ENCODE peak calls at places on chromosome 12, in five cellular contexts. P is cardiac fibroblast, I is mesothelial cell of epicardium, D is nephron progenitor cell, Z is A549. T is an unnamed sample.

GRCh38 chr12:109759076-109759420 is 45.4 kb downstream of the FAM222A start:
- DNase-seq in P (no peak), I (peak), D (no peak), Z (no peak), T (no peak)

GRCh38 chr12:80632835-80633234 is 74.6 kb upstream of the MYF6 start:
- DNase-seq in P (peak), I (no peak), D (peak), Z (peak), T (peak)

GRCh38 chr12:53071591-53072551 is 7.3 kb downstream of the SPRYD3 start:
- DNase-seq in P (peak), I (no peak), D (no peak), Z (no peak), T (no peak)

GRCh38 chr12:132148368-132149045 is 4.2 kb downstream of the NOC4L start:
- DNase-seq in P (no peak), I (no peak), D (no peak), Z (no peak), T (no peak)

GRCh38 chr12:52191841-52192791 is at the start of gene KRT80:
- DNase-seq in P (peak), I (peak), D (no peak), Z (peak), T (no peak)

GRCh38 chr12:107415066-107415465 is 270.5 kb upstream of the PWP1 start:
- DNase-seq in P (peak), I (no peak), D (no peak), Z (peak), T (no peak)

GRCh38 chr12:14418526-14418925 is 53.0 kb downstream of the ATF7IP start:
- DNase-seq in P (peak), I (no peak), D (no peak), Z (no peak), T (no peak)

GRCh38 chr12:106866426-106867080 is 89.2 kb upstream of the TMEM263 start:
- DNase-seq in P (peak), I (no peak), D (no peak), Z (no peak), T (no peak)

GRCh38 chr12:108744021-108744897 is 12.9 kb upstream of the CORO1C start:
- DNase-seq in P (peak), I (no peak), D (no peak), Z (no peak), T (no peak)

GRCh38 chr12:117685115-117685926 is 283.5 kb downstream of the KSR2 start:
- DNase-seq in P (peak), I (no peak), D (peak), Z (peak), T (peak)

GRCh38 chr12:13602217-13602616 is 379.2 kb downstream of the GRIN2B start:
- DNase-seq in P (no peak), I (no peak), D (no peak), Z (no peak), T (no peak)

GRCh38 chr12:97912943-97913342 is 450.3 kb downstream of the RMST start:
- DNase-seq in P (no peak), I (no peak), D (no peak), Z (peak), T (no peak)

GRCh38 chr12:39807043-39807442 is 187.4 kb upstream of the ABCD2 start:
- DNase-seq in P (peak), I (no peak), D (no peak), Z (peak), T (peak)

GRCh38 chr12:51821423-51822260 is 26.9 kb downstream of the FIGNL2 start:
- DNase-seq in P (no peak), I (no peak), D (peak), Z (no peak), T (no peak)

GRCh38 chr12:43836455-43836989 is 641 bp downstream of the TMEM117 start:
- DNase-seq in P (peak), I (no peak), D (no peak), Z (peak), T (no peak)

GRCh38 chr12:38905480-38906351 is at the start of gene CPNE8:
- DNase-seq in P (peak), I (peak), D (peak), Z (peak), T (peak)

GRCh38 chr12:1859643-1860042 is 39.3 kb downstream of the LRTM2 start:
- DNase-seq in P (peak), I (no peak), D (no peak), Z (peak), T (no peak)

GRCh38 chr12:65449400-65449799 is 170.9 kb downstream of the MSRB3 start:
- DNase-seq in P (peak), I (no peak), D (no peak), Z (no peak), T (no peak)

GRCh38 chr12:130989391-130989790 is 35.7 kb downstream of the ADGRD1 start:
- DNase-seq in P (no peak), I (no peak), D (no peak), Z (no peak), T (no peak)

GRCh38 chr12:62166525-62166924 is 93.7 kb upstream of the USP15 start:
- DNase-seq in P (no peak), I (no peak), D (no peak), Z (no peak), T (no peak)

GRCh38 chr12:59372971-59373370 is 222.9 kb upstream of the SLC16A7 start:
- DNase-seq in P (peak), I (no peak), D (peak), Z (peak), T (peak)

GRCh38 chr12:25653487-25654175 is 100.5 kb upstream of the LMNTD1 start:
- DNase-seq in P (no peak), I (no peak), D (no peak), Z (no peak), T (peak)

GRCh38 chr12:52295663-52296062 is 4.3 kb upstream of the KRT81 start:
- DNase-seq in P (peak), I (no peak), D (no peak), Z (no peak), T (no peak)

GRCh38 chr12:4270016-4270669 is 3.4 kb upstream of the CCND2 start:
- DNase-seq in P (no peak), I (no peak), D (no peak), Z (no peak), T (peak)

GRCh38 chr12:103645202-103645601 is 58.1 kb downstream of the STAB2 start:
- DNase-seq in P (peak), I (no peak), D (no peak), Z (no peak), T (no peak)

GRCh38 chr12:116780942-116781341 is 42.8 kb downstream of the RNFT2 start:
- DNase-seq in P (no peak), I (no peak), D (no peak), Z (no peak), T (no peak)

GRCh38 chr12:132729541-132730320 is 19.1 kb downstream of the PGAM5 start:
- DNase-seq in P (peak), I (no peak), D (no peak), Z (peak), T (no peak)

GRCh38 chr12:122874081-122874480 is 21.8 kb downstream of the VPS37B start:
- DNase-seq in P (no peak), I (no peak), D (no peak), Z (no peak), T (no peak)

GRCh38 chr12:65699251-65699650 is 125.0 kb upstream of the HMGA2 start:
- DNase-seq in P (peak), I (no peak), D (no peak), Z (peak), T (no peak)

GRCh38 chr12:84397279-84397678 is 515.3 kb downstream of the SLC6A15 start:
- DNase-seq in P (peak), I (no peak), D (no peak), Z (no peak), T (no peak)
- TF ChIP-seq CTCF in P (no peak), I (no peak), D (no peak), Z (no peak), T (no peak)

GRCh38 chr12:112111931-112112330 is 3.3 kb upstream of the NAA25 start:
- DNase-seq in P (no peak), I (no peak), D (no peak), Z (peak), T (no peak)
- TF ChIP-seq CTCF in P (no peak), I (no peak), D (no peak), Z (peak), T (no peak)

DNA sequence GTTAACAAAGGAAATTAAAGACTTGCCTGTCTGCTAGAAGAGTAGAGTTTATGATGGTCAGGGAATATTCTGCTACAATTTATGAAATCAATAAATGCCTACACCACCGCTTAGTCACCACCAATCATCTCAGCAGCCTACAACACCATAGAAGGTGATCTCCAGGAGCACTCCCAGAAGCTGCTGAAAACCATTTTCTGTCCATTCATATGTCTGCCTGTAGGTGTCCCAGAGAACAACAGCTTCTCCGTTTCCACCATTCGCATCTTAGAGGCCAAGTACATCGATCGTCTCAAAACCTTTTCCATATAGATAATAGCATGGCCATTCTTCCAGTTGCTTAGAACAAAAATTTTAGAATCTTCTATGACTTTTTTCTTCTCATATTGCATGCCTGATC is 303.4 kb downstream of the KCNC2 start:
- DNase-seq in P (no peak), I (no peak), D (no peak), Z (peak), T (no peak)
- TF ChIP-seq CTCF in P (no peak), I (no peak), D (no peak), Z (no peak), T (peak)

GRCh38 chr12:88153959-88154358 is 11.9 kb downstream of the TMTC3 start:
- DNase-seq in P (peak), I (no peak), D (no peak), Z (peak), T (no peak)
- TF ChIP-seq CTCF in P (peak), I (peak), D (peak), Z (peak), T (peak)

DNA sequence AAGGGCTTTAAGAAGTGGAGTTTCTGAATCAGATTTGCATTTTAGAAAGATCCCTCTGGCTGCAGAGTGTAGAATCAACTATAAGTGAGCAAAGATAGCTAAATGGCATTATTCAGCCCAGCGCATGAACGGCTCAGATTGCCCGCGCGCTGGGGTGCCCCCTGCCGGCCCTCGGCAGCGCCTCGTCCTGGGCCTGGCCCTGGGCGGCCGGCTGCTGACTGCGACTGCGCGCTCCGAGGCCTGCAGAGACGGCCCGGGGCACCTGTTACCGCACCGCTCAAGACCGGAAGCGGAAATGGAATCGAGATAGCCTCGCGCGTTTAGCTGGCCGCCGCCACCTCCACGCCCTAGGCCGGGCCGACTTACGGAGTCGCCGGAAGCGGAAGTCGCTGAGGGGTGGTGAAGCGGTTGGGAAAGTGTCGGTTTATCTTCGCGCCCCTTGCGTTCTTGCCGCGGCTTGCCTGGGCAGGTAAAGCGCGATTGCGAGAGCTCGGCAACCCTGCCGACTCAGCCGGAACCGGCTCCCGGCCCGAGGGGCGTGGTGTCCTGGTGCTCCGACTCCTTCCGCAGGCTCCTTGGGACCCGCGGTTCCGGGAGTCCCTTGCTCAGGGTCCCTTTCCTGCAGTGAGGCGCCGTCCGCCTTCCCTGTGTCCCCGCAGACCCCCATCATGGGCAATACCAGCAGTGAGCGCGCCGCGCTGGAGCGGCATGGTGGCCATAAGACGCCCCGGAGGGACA is at the start of gene PRKAB1:
- DNase-seq in P (peak), I (peak), D (peak), Z (peak), T (peak)
- TF ChIP-seq CTCF in P (peak), I (peak), D (peak), Z (peak), T (peak)

GRCh38 chr12:121799842-121800693 is 3.7 kb upstream of the SETD1B start:
- DNase-seq in P (peak), I (no peak), D (peak), Z (peak), T (no peak)

GRCh38 chr12:121797937-121798801 is 4.7 kb upstream of the RHOF start:
- DNase-seq in P (no peak), I (no peak), D (no peak), Z (peak), T (no peak)

GRCh38 chr12:121798807-121799174 is 5.0 kb upstream of the SETD1B start:
- DNase-seq in P (no peak), I (no peak), D (no peak), Z (no peak), T (no peak)

GRCh38 chr12:121800694-121801600 is 2.9 kb upstream of the SETD1B start:
- DNase-seq in P (peak), I (no peak), D (peak), Z (peak), T (no peak)

DNA sequence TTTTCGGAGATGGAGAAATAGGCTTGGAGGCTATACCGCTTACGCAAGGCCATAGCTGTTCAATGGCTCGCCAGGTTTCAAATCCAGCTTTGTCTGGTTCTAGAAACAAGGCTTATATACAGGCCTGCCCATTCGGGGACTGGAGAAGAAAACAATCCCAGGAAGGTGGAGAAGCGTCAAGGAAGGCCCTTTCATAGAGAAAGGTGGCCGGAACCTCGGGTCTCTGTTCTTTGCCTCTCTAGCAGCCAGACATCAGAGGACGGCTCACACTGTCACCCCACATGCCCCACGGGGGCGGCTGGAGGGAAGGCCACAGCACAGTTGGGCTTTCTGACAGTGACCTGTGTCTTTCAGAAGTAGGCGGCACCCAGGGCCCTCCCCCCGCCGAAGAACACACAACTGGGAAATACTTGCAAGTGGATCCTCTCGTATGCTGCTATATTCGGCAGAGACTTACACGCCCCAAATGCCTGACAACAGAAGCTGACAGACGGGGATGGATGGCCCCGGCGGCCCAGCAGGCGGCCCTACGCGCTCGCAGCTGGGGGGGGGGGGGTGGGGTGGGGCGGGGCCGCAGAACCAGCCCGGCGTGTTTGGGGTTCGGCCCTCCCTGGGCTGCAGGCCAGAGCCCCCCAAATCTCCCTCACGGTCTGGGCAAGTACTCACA is 4.5 kb upstream of the SETD1B start:
- DNase-seq in P (peak), I (no peak), D (peak), Z (peak), T (no peak)
- TF ChIP-seq CTCF in P (peak), I (no peak), D (no peak), Z (no peak), T (no peak)